ENCODE peak calls at places on chromosome 11, in ten cellular contexts. R is cardiac muscle cell; D is CD4-positive, alpha-beta memory T cell; S is lung; F is IMR-90; Y is left ventricle myocardium inferior; C is spleen; K is psoas muscle; L is heart left ventricle; X is uterus. U is an unnamed sample. For H3K36me3, the result is how much of the 10 kb centered on the place peaks cover.

GRCh38 chr11:27894552-27894951 is 194.3 kb upstream of the BDNF start:
- DNase-seq in R (no peak), D (no peak), S (no peak), F (no peak), Y (no peak), C (no peak), K (no peak), L (no peak), X (no peak), U (no peak)

GRCh38 chr11:69463181-69463891 is 18.1 kb upstream of the LINC01488 start:
- DNase-seq in R (peak), D (no peak), S (no peak), F (peak), Y (peak), C (peak), K (peak), L (peak), X (no peak), U (no peak)

GRCh38 chr11:33721984-33722383 is 14.2 kb downstream of the CD59 start:
- DNase-seq in R (no peak), D (no peak), S (no peak), F (no peak), Y (no peak), C (no peak), K (peak), L (no peak), X (no peak), U (no peak)

GRCh38 chr11:82267186-82267585 is 466.5 kb downstream of the FAM181B start:
- DNase-seq in R (no peak), D (no peak), S (no peak), F (no peak), Y (no peak), C (no peak), K (no peak), L (no peak), X (no peak), U (no peak)

GRCh38 chr11:107538239-107538638 is 27.3 kb downstream of the ALKBH8 start:
- DNase-seq in R (no peak), D (no peak), S (no peak), F (no peak), Y (no peak), C (no peak), K (no peak), L (no peak), X (no peak), U (no peak)

GRCh38 chr11:8030526-8031247 is 43.5 kb downstream of the EIF3F start:
- DNase-seq in R (no peak), D (no peak), S (peak), F (no peak), Y (no peak), C (no peak), K (no peak), L (no peak), X (no peak), U (no peak)

GRCh38 chr11:36309779-36310178 is 13.7 kb downstream of the PRR5L start:
- DNase-seq in R (no peak), D (no peak), S (no peak), F (peak), Y (no peak), C (no peak), K (no peak), L (no peak), X (no peak), U (no peak)

GRCh38 chr11:32006799-32007388 is 84.0 kb upstream of the RCN1 start:
- DNase-seq in R (peak), D (no peak), S (no peak), F (peak), Y (no peak), C (no peak), K (no peak), L (no peak), X (no peak), U (no peak)

GRCh38 chr11:124943242-124943641 is 7.4 kb upstream of the HEPACAM start:
- DNase-seq in R (no peak), D (no peak), S (no peak), F (no peak), Y (no peak), C (no peak), K (no peak), L (no peak), X (no peak), U (no peak)

GRCh38 chr11:47280099-47280498 is 10.2 kb downstream of the MADD start:
- DNase-seq in R (no peak), D (no peak), S (no peak), F (no peak), Y (no peak), C (no peak), K (no peak), L (no peak), X (no peak), U (no peak)

GRCh38 chr11:47278058-47278457 is 8.1 kb downstream of the MADD start:
- DNase-seq in R (peak), D (no peak), S (no peak), F (no peak), Y (no peak), C (no peak), K (no peak), L (no peak), X (no peak), U (no peak)

GRCh38 chr11:47278769-47279168 is 8.8 kb downstream of the MADD start:
- DNase-seq in R (no peak), D (no peak), S (no peak), F (no peak), Y (no peak), C (no peak), K (no peak), L (no peak), X (no peak), U (no peak)

GRCh38 chr11:47274495-47275235 is 4.7 kb downstream of the MADD start:
- DNase-seq in R (no peak), D (no peak), S (no peak), F (no peak), Y (no peak), C (no peak), K (no peak), L (no peak), X (no peak), U (no peak)

DNA sequence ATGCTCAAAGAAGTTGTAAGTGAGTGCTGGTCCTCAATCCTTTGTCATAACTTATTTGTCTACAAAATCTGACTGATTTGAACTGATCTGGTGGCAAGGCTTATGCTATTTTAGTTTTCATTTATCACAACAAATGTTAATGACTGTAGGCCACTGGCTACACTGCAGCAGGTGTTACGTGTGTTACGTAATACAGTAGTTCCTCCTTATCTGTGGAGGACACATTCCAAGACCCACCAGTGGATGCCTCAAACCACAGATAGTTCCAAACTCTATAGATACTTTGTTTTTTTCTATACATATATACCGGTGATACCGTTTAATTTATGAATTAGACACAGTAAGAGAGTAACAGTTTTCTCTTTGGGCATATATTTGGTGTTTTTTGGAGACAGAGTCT is 7.0 kb downstream of the MADD start:
- DNase-seq in R (no peak), D (no peak), S (no peak), F (no peak), Y (no peak), C (no peak), K (no peak), L (no peak), X (no peak), U (no peak)
- H3K36me3 ChIP-seq in R (half or more), D (half or more), S (under half), F (under half), Y (half or more), C (half or more), K (half or more), L (half or more), X (under half), U (under half)

DNA sequence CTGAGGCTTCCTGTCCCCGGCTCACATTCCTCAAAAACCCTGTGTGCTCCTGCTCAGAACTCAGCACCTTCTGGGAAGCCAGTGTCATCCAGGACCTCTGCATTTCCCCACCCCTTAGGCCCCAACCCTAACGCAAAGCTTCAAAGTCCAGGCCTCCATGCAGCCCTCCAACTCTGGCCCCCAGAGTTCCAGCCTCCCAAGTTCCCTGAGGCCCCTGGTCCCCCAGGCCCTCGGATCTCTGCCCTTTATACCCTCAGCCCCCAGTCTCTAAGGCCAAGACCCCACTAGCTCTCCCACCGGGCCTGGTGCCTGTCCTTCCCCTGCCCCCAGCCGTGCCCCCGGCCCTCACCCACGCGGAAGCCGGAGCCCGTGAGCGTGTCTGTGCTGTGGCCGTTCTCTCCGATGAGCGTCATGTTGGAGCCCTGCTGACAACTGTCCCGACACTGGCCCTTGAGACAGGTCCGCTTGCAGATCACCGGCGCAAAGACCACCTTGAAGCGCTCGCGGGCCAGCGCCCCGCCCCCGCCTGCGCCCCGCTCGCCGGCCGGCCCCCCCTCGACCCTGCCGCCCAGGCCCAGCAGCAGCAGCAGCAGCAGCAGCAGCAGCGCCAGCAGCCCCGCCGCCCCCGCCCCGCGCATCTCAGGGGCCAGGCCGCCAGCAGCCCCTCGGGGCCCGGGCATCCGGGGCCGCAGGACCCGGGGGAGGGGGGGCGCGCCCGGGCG is 718 bp downstream of the LTBP3 start:
- DNase-seq in R (no peak), D (peak), S (no peak), F (no peak), Y (no peak), C (peak), K (no peak), L (peak), X (peak), U (no peak)
- H3K27ac ChIP-seq in R (peak), D (peak), S (peak), F (peak), Y (peak), C (peak), K (peak), L (peak), X (peak), U (peak)

GRCh38 chr11:17012712-17013547 is 1.3 kb downstream of the PLEKHA7 start:
- DNase-seq in R (peak), D (no peak), S (peak), F (peak), Y (peak), C (peak), K (peak), L (peak), X (peak), U (peak)
- H3K4me3 ChIP-seq in R (peak), D (no peak), S (peak), F (no peak), Y (peak), C (peak), K (peak), L (peak), X (peak), U (peak)

DNA sequence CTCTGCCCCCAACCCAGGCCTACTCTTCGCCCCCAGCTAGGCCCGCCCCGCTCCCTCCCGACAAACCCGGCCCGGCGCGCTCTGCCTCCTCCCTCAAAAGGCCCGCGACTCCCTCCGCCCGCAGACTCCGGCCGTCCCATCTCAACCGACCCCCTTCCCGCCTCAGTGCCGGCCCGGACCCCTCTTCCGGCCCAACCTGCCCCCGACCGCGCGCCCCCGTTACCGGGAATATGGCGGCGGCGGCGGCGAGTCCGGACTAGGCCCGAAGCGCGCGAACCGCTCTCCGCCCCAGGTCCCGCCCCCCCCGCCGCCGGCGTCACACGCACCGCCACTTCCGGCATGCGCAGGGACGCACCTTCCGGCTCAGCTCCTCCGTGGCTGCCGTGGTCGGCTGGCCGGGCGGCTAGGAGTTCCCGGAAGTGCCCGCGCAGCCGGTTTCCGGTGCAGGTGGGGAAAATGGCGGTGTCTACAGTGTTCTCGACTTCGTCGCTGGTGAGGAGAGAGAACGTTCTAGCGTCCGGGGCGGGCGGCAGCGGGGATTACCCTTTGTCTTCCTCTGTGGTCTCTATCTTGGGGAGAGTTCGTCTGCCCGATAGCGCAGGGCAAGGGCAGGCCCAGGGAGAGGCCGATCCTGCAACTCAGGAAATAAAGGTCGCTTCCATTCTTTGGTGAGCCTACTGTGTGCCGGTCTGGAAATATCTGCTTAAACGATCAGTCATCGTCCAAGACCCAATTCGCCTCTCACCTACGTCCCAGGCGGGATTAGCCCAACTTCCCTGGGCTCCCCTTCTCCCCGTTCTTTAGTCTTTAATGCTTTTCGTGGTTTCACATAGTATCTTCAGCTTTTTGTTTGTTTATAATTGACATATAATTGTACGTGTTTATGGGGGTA is at the start of the genes CPSF7 and SDHAF2:
- DNase-seq in R (peak), D (peak), S (peak), F (peak), Y (peak), C (peak), K (peak), L (peak), X (peak), U (peak)
- H3K36me3 ChIP-seq in R (under half), D (under half), S (under half), F (under half), Y (under half), C (under half), K (under half), L (under half), X (under half), U (under half)

DNA sequence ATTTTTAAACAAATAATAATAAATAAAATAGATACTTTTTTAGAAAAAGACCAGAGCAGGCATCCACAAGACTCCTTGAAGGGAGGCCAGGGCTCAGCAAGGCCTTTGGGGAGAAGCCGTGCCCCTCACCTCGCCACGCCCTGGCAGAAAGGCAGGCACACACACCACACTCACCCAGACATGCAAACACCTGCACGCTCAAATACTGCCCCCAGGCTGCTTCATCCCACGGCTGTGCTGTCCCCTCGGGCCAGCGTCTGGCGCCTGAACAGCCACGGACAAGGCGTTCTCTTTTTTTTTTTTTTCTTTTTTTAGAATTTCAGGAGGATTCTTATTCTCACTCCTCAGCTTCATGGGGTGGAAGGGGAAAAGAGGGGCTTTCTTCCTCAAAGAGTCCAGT is 1.5 kb downstream of the FADS3 start:
- DNase-seq in R (no peak), D (no peak), S (no peak), F (no peak), Y (no peak), C (no peak), K (no peak), L (no peak), X (no peak), U (no peak)
- H3K27ac ChIP-seq in R (no peak), D (no peak), S (peak), F (no peak), Y (peak), C (no peak), K (peak), L (peak), X (peak), U (no peak)

DNA sequence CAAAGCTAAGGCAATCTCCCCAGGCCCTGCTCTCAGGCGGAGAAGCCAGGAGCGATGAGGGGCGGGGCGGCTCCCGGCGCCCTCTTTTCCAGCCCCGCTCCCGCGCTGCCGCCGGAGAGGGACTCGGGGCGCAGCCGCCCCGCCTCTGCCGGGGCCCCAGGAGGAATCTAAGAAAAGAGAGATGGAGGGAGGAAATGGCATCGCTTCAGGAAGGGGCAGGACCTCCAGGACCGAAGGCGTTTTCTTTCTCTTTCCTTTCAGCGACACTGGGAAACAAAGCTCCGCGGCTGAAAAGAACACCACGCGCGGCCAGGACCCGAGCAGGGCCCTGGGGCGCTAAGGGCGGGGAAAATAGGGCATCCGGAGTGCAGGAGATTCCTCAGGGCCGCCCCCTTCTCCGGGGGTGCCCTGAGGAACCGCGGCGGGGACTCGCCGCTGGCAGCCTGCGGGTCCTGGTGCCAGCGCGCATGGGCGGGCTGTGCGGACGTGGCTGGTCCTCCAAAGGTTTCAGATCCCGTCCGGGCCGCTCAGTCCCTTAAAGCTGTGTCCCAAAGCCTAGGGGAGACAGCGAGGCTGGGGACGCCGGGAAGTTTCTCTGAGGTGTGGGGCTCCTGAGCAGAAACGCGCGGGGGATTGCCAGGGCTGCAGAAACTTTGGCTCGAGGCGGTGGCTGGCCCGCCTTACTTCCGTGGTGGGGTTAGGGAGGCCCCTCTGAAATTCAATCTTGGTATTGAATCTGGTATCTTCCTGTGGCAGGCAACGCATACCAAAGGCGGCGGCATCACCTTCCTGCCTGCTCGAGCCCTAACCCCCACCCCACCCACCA is 2.8 kb upstream of the BSX start:
- DNase-seq in R (peak), D (no peak), S (no peak), F (no peak), Y (no peak), C (no peak), K (no peak), L (no peak), X (no peak), U (no peak)
- H3K4me3 ChIP-seq in R (peak), D (no peak), S (peak), F (peak), Y (peak), C (peak), K (peak), L (peak), X (peak), U (peak)